ENCODE peak calls at places on chromosomes 1 and 21, in nine cellular contexts. I, W, U, G, Q, V, C, J and A are unnamed samples.

GRCh38 chr1:69038379-69038778 is 529.3 kb upstream of the LRRC7 start:
- DNase-seq in I (no peak), W (no peak), U (no peak), G (no peak), Q (no peak), V (no peak), C (no peak), J (no peak), A (no peak)

GRCh38 chr21:45893166-45894106 is 88.1 kb upstream of the COL6A1 start:
- DNase-seq in I (peak; percentile 55), W (peak; percentile 11), U (no peak), G (no peak), Q (no peak), V (no peak), C (no peak), J (no peak), A (no peak)

GRCh38 chr1:99358771-99359170 is 94.5 kb downstream of the PLPPR4 start:
- DNase-seq in I (no peak), W (no peak), U (no peak), G (no peak), Q (peak; percentile 52), V (no peak), C (no peak), J (no peak), A (no peak)

GRCh38 chr1:240619357-240619756 is 7.4 kb upstream of the GREM2 start:
- DNase-seq in I (no peak), W (no peak), U (no peak), G (no peak), Q (no peak), V (no peak), C (no peak), J (no peak), A (no peak)

GRCh38 chr1:12229835-12230548 is at the start of gene VPS13D:
- DNase-seq in I (peak; percentile 99), W (peak; percentile 90), U (peak; percentile 76), G (peak; percentile 81), Q (peak; percentile 96), V (peak; percentile 78), C (peak; percentile 87), J (peak; percentile 43), A (peak; percentile 88)

GRCh38 chr1:58964428-58964827 is 180.6 kb upstream of the JUN start:
- DNase-seq in I (no peak), W (no peak), U (no peak), G (no peak), Q (no peak), V (no peak), C (no peak), J (no peak), A (no peak)

GRCh38 chr1:6054596-6054995 is 8.9 kb downstream of the KCNAB2 start:
- DNase-seq in I (no peak), W (no peak), U (no peak), G (no peak), Q (no peak), V (no peak), C (no peak), J (no peak), A (no peak)

GRCh38 chr1:170534626-170535147 is 2.7 kb downstream of the GORAB start:
- DNase-seq in I (no peak), W (no peak), U (no peak), G (no peak), Q (no peak), V (no peak), C (no peak), J (no peak), A (no peak)

GRCh38 chr1:55955237-55955636 is 624.1 kb downstream of the PLPP3 start:
- DNase-seq in I (no peak), W (no peak), U (no peak), G (no peak), Q (peak; percentile 9), V (no peak), C (no peak), J (no peak), A (no peak)

GRCh38 chr1:183562701-183563100 is 27.6 kb downstream of the NCF2 start:
- DNase-seq in I (no peak), W (no peak), U (no peak), G (no peak), Q (no peak), V (no peak), C (no peak), J (no peak), A (no peak)

GRCh38 chr1:159598196-159598595 is 10.6 kb downstream of the APCS start:
- DNase-seq in I (no peak), W (no peak), U (no peak), G (no peak), Q (peak; percentile 77), V (no peak), C (no peak), J (no peak), A (no peak)

GRCh38 chr1:10693497-10694273 is 102.8 kb downstream of the CASZ1 start:
- DNase-seq in I (peak; percentile 90), W (peak; percentile 69), U (peak; percentile 13), G (no peak), Q (peak; percentile 75), V (no peak), C (peak; percentile 51), J (no peak), A (peak; percentile 44)

GRCh38 chr1:28900562-28900961 is 13.8 kb upstream of the EPB41 start:
- DNase-seq in I (no peak), W (no peak), U (no peak), G (no peak), Q (no peak), V (no peak), C (no peak), J (no peak), A (no peak)

GRCh38 chr1:199859525-199859924 is 168.0 kb upstream of the NR5A2 start:
- DNase-seq in I (no peak), W (no peak), U (no peak), G (no peak), Q (peak; percentile 88), V (no peak), C (peak; percentile 48), J (no peak), A (peak; percentile 25)

GRCh38 chr1:204199579-204199978 is 3.3 kb upstream of the KISS1 start:
- DNase-seq in I (no peak), W (no peak), U (no peak), G (no peak), Q (no peak), V (no peak), C (no peak), J (no peak), A (no peak)

GRCh38 chr1:17372955-17373354 is 959 bp downstream of the PADI6 start:
- DNase-seq in I (no peak), W (no peak), U (no peak), G (no peak), Q (no peak), V (no peak), C (no peak), J (no peak), A (no peak)

GRCh38 chr1:210504286-210504685 is 175.6 kb downstream of the HHAT start:
- DNase-seq in I (no peak), W (no peak), U (no peak), G (no peak), Q (no peak), V (no peak), C (no peak), J (no peak), A (no peak)

GRCh38 chr1:27566462-27567182 is 37.3 kb downstream of the AHDC1 start:
- DNase-seq in I (no peak), W (no peak), U (no peak), G (no peak), Q (no peak), V (no peak), C (no peak), J (no peak), A (no peak)

GRCh38 chr1:44587796-44588460 is 86.4 kb downstream of the TMEM53 start:
- DNase-seq in I (no peak), W (peak; percentile 37), U (no peak), G (no peak), Q (no peak), V (no peak), C (no peak), J (peak; percentile 25), A (no peak)

GRCh38 chr1:33709780-33710713 is 153.8 kb upstream of the HMGB4 start:
- DNase-seq in I (no peak), W (no peak), U (no peak), G (no peak), Q (peak; percentile 25), V (no peak), C (no peak), J (peak; percentile 32), A (no peak)

GRCh38 chr1:54989473-54989872 is 9.0 kb downstream of the TMEM61 start:
- DNase-seq in I (no peak), W (peak; percentile 76), U (no peak), G (no peak), Q (no peak), V (no peak), C (no peak), J (no peak), A (no peak)

GRCh38 chr1:98704474-98704873 is 43.0 kb downstream of the SNX7 start:
- DNase-seq in I (no peak), W (no peak), U (no peak), G (peak; percentile 82), Q (no peak), V (no peak), C (no peak), J (peak; percentile 74), A (no peak)

GRCh38 chr1:248824701-248825100 is 1.0 kb downstream of the SH3BP5L start:
- DNase-seq in I (no peak), W (no peak), U (no peak), G (no peak), Q (no peak), V (no peak), C (no peak), J (no peak), A (no peak)

GRCh38 chr1:30251451-30251850 is 471.9 kb downstream of the MATN1 start:
- DNase-seq in I (no peak), W (no peak), U (no peak), G (no peak), Q (no peak), V (no peak), C (no peak), J (peak; percentile 3), A (peak; percentile 88)

GRCh38 chr1:107782192-107782845 is 182.7 kb downstream of the VAV3 start:
- DNase-seq in I (no peak), W (no peak), U (no peak), G (no peak), Q (peak; percentile 85), V (no peak), C (peak; percentile 57), J (peak; percentile 65), A (peak; percentile 73)

GRCh38 chr1:175591083-175591743 is 152.2 kb downstream of the TNR start:
- DNase-seq in I (no peak), W (no peak), U (no peak), G (no peak), Q (no peak), V (no peak), C (peak; percentile 86), J (no peak), A (peak; percentile 17)

GRCh38 chr1:228018125-228018398 is 11.3 kb downstream of the WNT3A start:
- DNase-seq in I (peak; percentile 41), W (peak; percentile 4), U (no peak), G (no peak), Q (no peak), V (no peak), C (no peak), J (no peak), A (no peak)

GRCh38 chr21:41581592-41582228 is 73.8 kb upstream of the TMPRSS2 start:
- DNase-seq in I (no peak), W (peak; percentile 69), U (no peak), G (no peak), Q (no peak), V (no peak), C (no peak), J (no peak), A (no peak)

GRCh38 chr21:29730281-29730680 is 209.5 kb downstream of the GRIK1 start:
- DNase-seq in I (no peak), W (no peak), U (no peak), G (no peak), Q (peak; percentile 34), V (no peak), C (no peak), J (no peak), A (no peak)

GRCh38 chr21:39232926-39233325 is 49.7 kb upstream of the PSMG1 start:
- DNase-seq in I (no peak), W (no peak), U (no peak), G (no peak), Q (no peak), V (no peak), C (no peak), J (no peak), A (no peak)

GRCh38 chr1:118504867-118505266 is 319.8 kb upstream of the SPAG17 start:
- DNase-seq in I (no peak), W (no peak), U (no peak), G (no peak), Q (no peak), V (no peak), C (no peak), J (no peak), A (no peak)